ENCODE peak calls at places on chromosomes 2 and 18, in eight cellular contexts. B, L, C, S, U, M, W and X are unnamed samples.

GRCh38 chr18:35085450-35086032 is 44.3 kb downstream of the MAPRE2 start:
- DNase-seq in S (no peak), U (no peak), W (no peak), L (no peak), B (no peak), M (no peak), C (no peak), X (no peak)

GRCh38 chr2:190903693-190904450 is 23.3 kb downstream of the GLS start:
- DNase-seq in M (no peak), L (no peak), W (no peak), C (no peak), S (peak), U (no peak), B (no peak), X (no peak)

GRCh38 chr2:219713110-219713509 is 85.7 kb downstream of the SLC4A3 start:
- DNase-seq in U (no peak), W (no peak), M (peak), C (peak), S (peak), L (peak), B (peak), X (no peak)

GRCh38 chr2:186612555-186613440 is 22.9 kb downstream of the ITGAV start:
- DNase-seq in U (no peak), C (peak), S (no peak), L (no peak), W (no peak), B (no peak), M (no peak), X (no peak)

GRCh38 chr18:23719634-23720201 is 30.5 kb downstream of the LAMA3 start:
- DNase-seq in S (peak), U (peak), L (no peak), W (peak), B (peak), M (no peak), C (no peak), X (peak)

GRCh38 chr2:98026927-98027522 is 31.3 kb upstream of the TMEM131 start:
- DNase-seq in B (no peak), U (no peak), S (no peak), C (no peak), W (no peak), M (no peak), L (peak), X (no peak)

GRCh38 chr18:49030692-49031443 is 80.1 kb upstream of the SMAD7 start:
- DNase-seq in L (no peak), S (no peak), U (no peak), W (no peak), M (no peak), C (no peak), B (no peak), X (no peak)

GRCh38 chr18:7789853-7790552 is 222.9 kb downstream of the PTPRM start:
- DNase-seq in W (peak), U (peak), L (peak), M (no peak), S (peak), C (peak), B (no peak), X (no peak)

GRCh38 chr2:74267068-74267467 is 68.7 kb downstream of the MTHFD2 start:
- DNase-seq in C (peak), U (peak), B (peak), M (peak), S (no peak), W (no peak), L (peak), X (no peak)

GRCh38 chr2:210559167-210559566 is 2.8 kb downstream of the CPS1 start:
- DNase-seq in C (no peak), B (no peak), U (no peak), L (no peak), S (no peak), M (no peak), W (no peak), X (no peak)

GRCh38 chr18:46374850-46375249 is 270.7 kb downstream of the HAUS1 start:
- DNase-seq in M (no peak), B (peak), C (peak), L (no peak), U (no peak), W (no peak), S (no peak), X (no peak)

GRCh38 chr2:145687445-145688104 is 1167.7 kb upstream of the ZEB2 start:
- DNase-seq in C (peak), B (no peak), W (peak), S (peak), U (no peak), M (no peak), L (peak), X (no peak)

GRCh38 chr2:67576991-67577390 is 179.9 kb downstream of the ETAA1 start:
- DNase-seq in L (no peak), B (no peak), C (no peak), U (no peak), M (no peak), W (no peak), S (no peak), X (no peak)

GRCh38 chr2:74507926-74508520 is 528 bp upstream of the PCGF1 start:
- DNase-seq in M (no peak), B (peak), L (no peak), S (peak), C (peak), U (no peak), W (no peak), X (no peak)

GRCh38 chr2:71333619-71334018 is 2.0 kb downstream of the ZNF638 start:
- DNase-seq in W (no peak), M (no peak), L (no peak), U (no peak), B (no peak), C (no peak), S (peak), X (no peak)

GRCh38 chr2:108923736-108924443 is 65.1 kb downstream of the EDAR start:
- DNase-seq in U (no peak), L (no peak), B (no peak), C (no peak), W (no peak), S (no peak), M (no peak), X (no peak)

GRCh38 chr2:11822746-11823411 is 76.4 kb downstream of the LPIN1 start:
- DNase-seq in C (no peak), B (no peak), U (no peak), L (no peak), W (no peak), S (no peak), M (no peak), X (peak)

GRCh38 chr2:23454501-23455120 is 69.6 kb downstream of the KLHL29 start:
- DNase-seq in S (no peak), M (no peak), W (no peak), B (no peak), C (no peak), L (no peak), U (no peak), X (no peak)

GRCh38 chr2:176584333-176584732 is 315.1 kb downstream of the MTX2 start:
- DNase-seq in S (peak), U (no peak), M (no peak), C (no peak), W (no peak), L (no peak), B (no peak), X (no peak)

GRCh38 chr2:151482310-151482709 is 72.6 kb downstream of the RIF1 start:
- DNase-seq in M (no peak), B (no peak), C (no peak), S (no peak), L (no peak), U (no peak), W (no peak), X (no peak)

GRCh38 chr2:25367296-25367695 is 25.6 kb upstream of the DNMT3A start:
- DNase-seq in C (no peak), U (no peak), W (no peak), B (no peak), S (no peak), M (no peak), L (no peak), X (no peak)

GRCh38 chr2:171086352-171087290 is 74.1 kb downstream of the TLK1 start:
- DNase-seq in C (peak), L (peak), M (peak), S (peak), B (peak), W (peak), U (peak), X (peak)

GRCh38 chr2:10065683-10066055 is 14.5 kb downstream of the CYS1 start:
- DNase-seq in M (no peak), B (no peak), C (no peak), W (no peak), S (no peak), L (no peak), U (no peak), X (no peak)

GRCh38 chr2:238120463-238121298 is 17.8 kb upstream of the KLHL30 start:
- DNase-seq in B (no peak), M (no peak), L (no peak), W (no peak), C (peak), S (peak), U (no peak), X (no peak)

GRCh38 chr2:16773080-16773713 is 107.6 kb upstream of the CYRIA start:
- DNase-seq in M (peak), W (no peak), C (peak), B (peak), S (peak), L (peak), U (peak), X (peak)

DNA sequence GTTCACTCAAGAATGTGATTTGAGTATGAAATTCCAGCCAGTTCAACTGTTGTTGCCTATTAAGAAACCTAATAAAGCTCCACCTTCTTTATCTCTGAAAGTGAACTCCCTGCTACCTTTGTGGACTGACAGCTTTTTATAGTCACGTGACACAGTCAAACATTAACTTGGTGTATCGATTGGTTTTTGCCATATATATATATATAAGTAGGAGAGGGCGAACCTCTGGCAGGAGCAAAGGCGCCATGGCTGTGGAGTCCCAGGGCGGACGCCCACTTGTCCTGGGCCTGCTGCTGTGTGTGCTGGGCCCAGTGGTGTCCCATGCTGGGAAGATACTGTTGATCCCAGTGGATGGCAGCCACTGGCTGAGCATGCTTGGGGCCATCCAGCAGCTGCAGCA is at the start of gene UGT1A1:
- DNase-seq in S (no peak), C (no peak), L (no peak), B (no peak), M (no peak), W (no peak), U (no peak), X (no peak)
- H3K4me3 ChIP-seq in S (no peak), C (no peak), L (no peak), B (no peak), M (no peak), W (no peak), U (no peak), X (no peak)

GRCh38 chr2:105244443-105244842 is 2.9 kb downstream of the GPR45 start:
- DNase-seq in B (no peak), L (no peak), W (no peak), C (no peak), M (no peak), S (no peak), U (no peak), X (no peak)
- H3K9ac ChIP-seq in B (no peak), L (no peak), W (no peak), C (no peak), M (no peak), S (no peak), U (no peak), X (no peak)

DNA sequence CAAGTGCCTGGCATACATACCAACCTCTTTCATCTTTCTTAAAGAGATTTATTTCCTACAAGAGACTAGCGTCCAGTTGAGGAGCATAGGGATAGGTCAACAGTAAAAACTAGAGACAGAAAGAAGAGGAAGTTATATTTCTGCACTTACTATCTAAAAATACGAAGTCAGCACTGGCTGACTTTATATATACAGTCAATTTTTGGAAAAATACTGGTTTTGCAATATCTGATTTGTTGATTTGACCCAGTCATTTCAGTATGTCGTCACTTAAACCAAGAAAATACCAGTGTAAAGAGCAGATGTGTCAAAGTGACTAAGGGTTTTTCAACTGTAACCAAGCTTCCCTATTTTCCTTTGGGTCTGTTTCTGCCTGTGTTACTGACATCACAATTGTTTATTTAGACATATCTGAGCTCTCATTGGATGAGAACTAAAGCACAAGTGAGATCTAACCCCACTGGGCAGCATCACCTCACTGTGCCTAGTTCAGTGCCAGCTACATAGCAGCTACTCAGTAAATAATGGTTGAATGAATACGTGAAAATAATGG is 23.0 kb downstream of the CYTIP start:
- DNase-seq in C (no peak), S (no peak), B (no peak), U (no peak), L (no peak), W (no peak), M (no peak), X (no peak)
- H3K4me2 ChIP-seq in C (no peak), S (no peak), B (no peak), U (no peak), L (no peak), W (no peak), M (no peak), X (no peak)

DNA sequence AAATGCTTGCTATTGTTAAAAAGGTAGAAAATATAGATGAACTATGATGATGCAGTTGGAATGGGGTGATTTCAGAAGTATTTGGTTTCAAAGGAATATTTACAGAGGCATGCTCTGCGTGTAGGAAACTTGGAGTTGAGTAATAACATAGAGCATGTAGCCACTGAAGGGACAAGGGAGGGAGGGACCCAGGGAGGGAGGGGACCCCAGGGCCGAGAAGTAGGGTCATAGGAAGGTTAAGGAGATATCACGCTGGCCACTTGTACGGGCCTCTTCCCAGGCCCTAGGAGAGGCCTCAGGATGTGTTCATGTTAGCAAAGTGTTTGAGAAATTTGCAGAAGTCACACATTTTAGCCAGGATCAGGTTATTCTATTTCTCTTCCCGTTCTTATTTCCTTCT is 17.0 kb upstream of the ACKR3 start:
- DNase-seq in M (no peak), L (no peak), B (no peak), U (no peak), S (no peak), W (no peak), C (no peak), X (no peak)
- H3K4me3 ChIP-seq in M (no peak), L (no peak), B (no peak), U (no peak), S (no peak), W (no peak), C (no peak), X (no peak)

GRCh38 chr2:189486237-189486770 is 45.0 kb downstream of the WDR75 start:
- DNase-seq in L (no peak), U (no peak), B (no peak), W (no peak), C (no peak), S (no peak), M (no peak), X (no peak)

GRCh38 chr2:189487283-189488280 is 46.3 kb downstream of the WDR75 start:
- DNase-seq in L (no peak), W (no peak), M (no peak), U (no peak), C (no peak), B (no peak), S (peak), X (no peak)

GRCh38 chr2:189483571-189484415 is 42.5 kb downstream of the WDR75 start:
- DNase-seq in S (no peak), B (no peak), W (no peak), M (no peak), U (no peak), C (no peak), L (no peak), X (no peak)

GRCh38 chr2:189481071-189481470 is 39.8 kb downstream of the WDR75 start:
- DNase-seq in B (no peak), M (no peak), C (no peak), U (no peak), W (no peak), S (no peak), L (no peak), X (no peak)

GRCh38 chr2:189485146-189485545 is 43.9 kb downstream of the WDR75 start:
- DNase-seq in M (no peak), L (no peak), W (no peak), B (no peak), C (no peak), S (no peak), U (no peak), X (no peak)
- H3K9ac ChIP-seq in M (no peak), L (no peak), W (no peak), B (no peak), C (no peak), S (no peak), U (no peak), X (no peak)

GRCh38 chr2:56229397-56230060 is 45.7 kb downstream of the CCDC85A start:
- DNase-seq in U (no peak), M (no peak), S (no peak), L (no peak), W (no peak), C (no peak), B (no peak), X (no peak)
- H3K4me2 ChIP-seq in U (peak), M (no peak), S (no peak), L (no peak), W (no peak), C (no peak), B (no peak), X (peak)

GRCh38 chr2:26849056-26850001 is 1.4 kb downstream of the DPYSL5 start:
- DNase-seq in S (no peak), M (no peak), B (peak), U (no peak), C (peak), L (no peak), W (no peak), X (no peak)
- H3K4me3 ChIP-seq in S (no peak), M (no peak), B (no peak), U (peak), C (peak), L (no peak), W (peak), X (no peak)